ENCODE peak calls at places on chromosomes 2 and 18, in eight cellular contexts. S is heart left ventricle; Y is heart right ventricle; J is right cardiac atrium; W is CD8-positive, alpha-beta memory T cell; Z is body of pancreas; E is uterus; K is PC-3. U is an unnamed sample.

GRCh38 chr18:8381801-8382459 is 227.3 kb upstream of the RAB12 start:
- DNase-seq in S (no peak), Y (no peak), J (no peak), W (no peak), Z (no peak), E (no peak), K (no peak), U (no peak)

GRCh38 chr2:239523147-239523943 is 122.5 kb upstream of the HDAC4 start:
- DNase-seq in S (peak), Y (no peak), J (no peak), W (no peak), Z (no peak), E (no peak), K (no peak), U (no peak)

GRCh38 chr18:14914126-14914525 is 166.2 kb downstream of the ANKRD30B start:
- DNase-seq in S (no peak), Y (no peak), J (no peak), W (no peak), Z (no peak), E (no peak), K (peak), U (no peak)

GRCh38 chr18:6752200-6752873 is 22.8 kb downstream of the ARHGAP28 start:
- DNase-seq in S (no peak), Y (no peak), J (peak), W (no peak), Z (no peak), E (no peak), K (no peak), U (no peak)

GRCh38 chr2:175463639-175464310 is 282.3 kb upstream of the ATP5MC3 start:
- DNase-seq in S (no peak), Y (no peak), J (no peak), W (no peak), Z (peak), E (no peak), K (no peak), U (no peak)

GRCh38 chr2:69111036-69111435 is 98.1 kb downstream of the ANTXR1 start:
- DNase-seq in S (no peak), Y (no peak), J (no peak), W (no peak), Z (no peak), E (no peak), K (no peak), U (no peak)

GRCh38 chr2:46493241-46493970 is 14.0 kb downstream of the TMEM247 start:
- DNase-seq in S (no peak), Y (no peak), J (no peak), W (no peak), Z (no peak), E (no peak), K (peak), U (no peak)

GRCh38 chr2:181955010-181955409 is 30.6 kb upstream of the PPP1R1C start:
- DNase-seq in S (no peak), Y (no peak), J (no peak), W (no peak), Z (no peak), E (no peak), K (peak), U (no peak)

GRCh38 chr2:237911363-237912017 is 52.1 kb downstream of the RAMP1 start:
- DNase-seq in S (no peak), Y (no peak), J (no peak), W (no peak), Z (no peak), E (no peak), K (no peak), U (peak)

GRCh38 chr18:9546468-9546867 is 67.9 kb downstream of the PPP4R1 start:
- DNase-seq in S (no peak), Y (no peak), J (no peak), W (no peak), Z (no peak), E (no peak), K (no peak), U (no peak)

GRCh38 chr2:23354554-23354953 is 30.4 kb upstream of the KLHL29 start:
- DNase-seq in S (no peak), Y (no peak), J (no peak), W (no peak), Z (no peak), E (no peak), K (no peak), U (no peak)

GRCh38 chr2:174786066-174786725 is 21.9 kb upstream of the CHRNA1 start:
- DNase-seq in S (no peak), Y (no peak), J (no peak), W (no peak), Z (no peak), E (no peak), K (no peak), U (no peak)

GRCh38 chr18:75132471-75132870 is 76.5 kb downstream of the PTGR3 start:
- DNase-seq in S (no peak), Y (no peak), J (no peak), W (no peak), Z (no peak), E (no peak), K (no peak), U (no peak)

GRCh38 chr2:217650716-217651360 is 352.0 kb downstream of the TNS1 start:
- DNase-seq in S (no peak), Y (no peak), J (no peak), W (no peak), Z (peak), E (peak), K (peak), U (no peak)

GRCh38 chr2:130728007-130728454 is 839 bp upstream of the GPR148 start:
- DNase-seq in S (no peak), Y (no peak), J (peak), W (no peak), Z (peak), E (no peak), K (peak), U (no peak)

GRCh38 chr2:235201796-235202195 is 250.0 kb downstream of the SH3BP4 start:
- DNase-seq in S (no peak), Y (no peak), J (no peak), W (no peak), Z (no peak), E (no peak), K (no peak), U (no peak)

GRCh38 chr2:9807555-9808305 is 35.5 kb upstream of the TAF1B start:
- DNase-seq in S (no peak), Y (no peak), J (no peak), W (no peak), Z (no peak), E (no peak), K (no peak), U (peak)

GRCh38 chr2:47108638-47109372 is 46.3 kb downstream of the STPG4 start:
- DNase-seq in S (no peak), Y (no peak), J (no peak), W (no peak), Z (no peak), E (no peak), K (peak), U (no peak)

GRCh38 chr2:178414266-178415247 is 36.4 kb downstream of the PRKRA start:
- DNase-seq in S (peak), Y (peak), J (peak), W (peak), Z (peak), E (peak), K (peak), U (peak)

GRCh38 chr2:137161250-137161649 is 395.9 kb downstream of the THSD7B start:
- DNase-seq in S (no peak), Y (no peak), J (no peak), W (no peak), Z (no peak), E (no peak), K (no peak), U (no peak)

GRCh38 chr2:8478133-8478793 is 203.6 kb upstream of the ID2 start:
- DNase-seq in S (no peak), Y (no peak), J (no peak), W (no peak), Z (no peak), E (no peak), K (peak), U (peak)

GRCh38 chr18:59279193-59279592 is 5.9 kb upstream of the RAX start:
- DNase-seq in S (no peak), Y (no peak), J (no peak), W (no peak), Z (no peak), E (no peak), K (no peak), U (no peak)

GRCh38 chr2:191970867-191971266 is 124.0 kb upstream of the CAVIN2 start:
- DNase-seq in S (no peak), Y (no peak), J (no peak), W (no peak), Z (no peak), E (no peak), K (no peak), U (no peak)

GRCh38 chr2:188713961-188714360 is 260.2 kb upstream of the COL3A1 start:
- DNase-seq in S (no peak), Y (no peak), J (no peak), W (no peak), Z (no peak), E (no peak), K (no peak), U (no peak)

GRCh38 chr2:200742426-200742825 is 69.3 kb upstream of the BZW1 start:
- DNase-seq in S (peak), Y (peak), J (peak), W (no peak), Z (no peak), E (no peak), K (no peak), U (peak)

GRCh38 chr18:3265564-3266033 is 3.7 kb downstream of the MYL12B start:
- DNase-seq in S (no peak), Y (no peak), J (no peak), W (no peak), Z (no peak), E (no peak), K (peak), U (no peak)

GRCh38 chr18:76441668-76442412 is 53.2 kb downstream of the ZNF516 start:
- DNase-seq in S (no peak), Y (no peak), J (no peak), W (no peak), Z (no peak), E (no peak), K (no peak), U (peak)

GRCh38 chr18:24364177-24364576 is 33.4 kb downstream of the OSBPL1A start:
- DNase-seq in S (no peak), Y (no peak), J (no peak), W (no peak), Z (no peak), E (no peak), K (no peak), U (no peak)

GRCh38 chr2:192243488-192243887 is 48.8 kb upstream of the TMEFF2 start:
- DNase-seq in S (no peak), Y (no peak), J (no peak), W (no peak), Z (no peak), E (no peak), K (peak), U (no peak)

GRCh38 chr2:232927041-232927792 is 57.2 kb downstream of the SNORC start:
- DNase-seq in S (no peak), Y (no peak), J (peak), W (no peak), Z (no peak), E (no peak), K (peak), U (no peak)

GRCh38 chr2:10240911-10241610 is 61.6 kb upstream of the HPCAL1 start:
- DNase-seq in S (peak), Y (no peak), J (no peak), W (no peak), Z (no peak), E (no peak), K (no peak), U (peak)

GRCh38 chr2:231917280-231918088 is 8.7 kb downstream of the NPPC start:
- DNase-seq in S (peak), Y (peak), J (peak), W (no peak), Z (no peak), E (no peak), K (no peak), U (peak)

DNA sequence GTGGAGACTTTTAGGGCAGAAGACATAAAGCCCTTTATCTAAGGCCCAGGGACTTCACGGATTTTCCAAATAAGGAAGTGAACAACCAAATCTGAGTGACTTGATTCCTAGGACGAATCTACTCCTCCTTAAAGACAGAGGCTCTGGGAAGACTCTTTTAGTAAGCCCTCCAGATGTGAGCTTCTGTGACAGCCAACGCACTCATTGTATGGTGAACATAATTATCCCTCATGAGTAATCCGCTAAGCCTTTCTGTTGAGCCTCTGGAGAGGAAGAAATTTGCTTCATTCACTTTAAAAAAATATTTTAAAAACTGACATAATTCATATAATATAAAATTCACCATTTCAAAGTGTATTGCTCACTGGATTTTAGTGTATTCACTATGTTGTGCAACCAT is 33.5 kb downstream of the CCDC93 start:
- DNase-seq in S (no peak), Y (no peak), J (no peak), W (no peak), Z (no peak), E (no peak), K (peak), U (no peak)
- H3K4me3 ChIP-seq in S (no peak), Y (no peak), J (no peak), W (no peak), Z (no peak), E (no peak), K (no peak), U (no peak)

GRCh38 chr2:30296496-30296895 is 65.2 kb downstream of the LBH start:
- DNase-seq in S (no peak), Y (no peak), J (no peak), W (no peak), Z (no peak), E (no peak), K (no peak), U (no peak)

GRCh38 chr2:30294147-30294546 is 62.8 kb downstream of the LBH start:
- DNase-seq in S (no peak), Y (no peak), J (no peak), W (no peak), Z (no peak), E (no peak), K (no peak), U (no peak)

GRCh38 chr2:30288576-30288975 is 57.2 kb downstream of the LBH start:
- DNase-seq in S (no peak), Y (no peak), J (no peak), W (no peak), Z (no peak), E (no peak), K (no peak), U (no peak)

GRCh38 chr2:30298302-30298701 is 67.0 kb downstream of the LBH start:
- DNase-seq in S (no peak), Y (no peak), J (no peak), W (no peak), Z (no peak), E (no peak), K (no peak), U (no peak)

DNA sequence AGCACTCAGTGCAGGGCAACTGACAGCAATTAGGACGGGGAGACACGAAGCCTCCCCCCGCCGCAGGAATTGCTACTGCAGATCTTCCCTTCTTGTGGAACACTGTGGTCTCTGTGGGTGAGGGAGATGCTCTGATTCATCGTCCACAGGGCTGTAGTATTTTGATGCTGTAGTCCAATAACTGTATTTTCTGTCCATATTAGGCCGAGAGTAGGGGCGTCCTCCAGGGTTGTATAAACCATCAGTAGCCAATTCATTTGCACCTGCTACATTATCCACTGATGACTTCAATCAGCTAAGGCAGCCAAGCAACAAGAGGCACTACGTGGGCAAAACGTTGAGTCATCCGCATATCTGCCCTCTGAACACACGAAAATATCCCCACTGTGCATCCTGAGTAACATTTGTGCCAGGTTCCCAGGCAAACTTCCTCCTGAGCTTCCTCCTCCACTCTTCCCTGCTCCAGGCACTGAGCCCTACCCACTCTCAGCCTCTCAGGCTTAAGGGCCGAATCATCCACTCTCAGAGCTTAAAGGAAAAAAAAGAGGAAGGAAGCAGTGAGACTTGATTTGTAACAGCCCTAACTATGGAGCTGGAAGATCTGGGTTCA is 62.1 kb downstream of the LBH start:
- DNase-seq in S (no peak), Y (no peak), J (no peak), W (no peak), Z (no peak), E (peak), K (peak), U (no peak)
- H3K27ac ChIP-seq in S (no peak), Y (no peak), J (no peak), W (no peak), Z (no peak), E (no peak), K (peak), U (peak)

DNA sequence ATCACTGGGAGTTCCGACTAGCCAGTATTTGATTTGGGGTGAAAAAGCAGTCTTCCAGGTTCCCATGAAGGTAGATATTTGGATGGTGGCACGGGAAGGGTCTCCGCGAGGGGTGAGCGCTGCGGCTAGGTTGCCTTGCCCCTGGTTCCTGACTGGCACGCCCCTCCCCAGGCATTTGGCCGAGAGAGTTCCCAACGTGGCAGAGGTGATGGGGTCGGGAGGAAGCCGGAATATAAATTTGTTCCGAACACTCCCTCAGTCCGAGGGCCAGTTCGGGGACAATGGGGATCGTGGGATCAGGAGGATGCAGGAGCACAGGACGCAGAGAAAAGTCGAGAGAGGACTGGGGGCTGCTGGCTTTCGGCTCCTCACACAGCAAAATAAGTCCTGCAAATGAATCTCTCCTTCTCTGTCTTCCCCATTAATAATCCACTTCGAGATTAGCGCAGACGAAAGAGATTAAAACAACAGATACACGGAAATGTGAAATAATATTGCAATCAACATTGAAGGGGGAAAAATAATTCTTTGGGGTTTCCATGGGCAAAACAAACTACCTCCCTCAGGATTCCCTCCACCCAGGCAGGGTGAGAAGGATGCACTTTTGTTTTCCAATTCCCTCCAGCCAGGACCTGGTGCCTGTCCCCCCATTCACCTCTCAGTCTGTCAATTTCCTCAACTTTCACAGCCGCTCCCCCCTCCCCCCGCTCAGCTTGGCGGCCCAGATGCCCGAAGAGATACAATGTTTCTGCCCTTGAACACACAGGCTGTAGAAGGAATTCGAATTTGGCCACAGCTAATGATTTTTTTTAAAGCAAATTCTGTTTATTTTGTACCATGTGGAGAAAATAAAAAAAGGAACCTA is 3.1 kb upstream of the ZEB2 start:
- DNase-seq in S (peak), Y (peak), J (peak), W (no peak), Z (no peak), E (no peak), K (no peak), U (no peak)
- H3K4me3 ChIP-seq in S (peak), Y (peak), J (peak), W (peak), Z (no peak), E (peak), K (peak), U (peak)

GRCh38 chr2:127671557-127672302 is 3.6 kb downstream of the LIMS2 start:
- DNase-seq in S (peak), Y (no peak), J (no peak), W (no peak), Z (no peak), E (no peak), K (no peak), U (peak)
- H3K27ac ChIP-seq in S (peak), Y (peak), J (peak), W (no peak), Z (no peak), E (peak), K (no peak), U (peak)